ENCODE peak calls at places on chromosomes 6 and 20, in five cellular contexts. One of them, this sample, is unnamed.

GRCh38 chr20:50838707-50839385 is 44.0 kb downstream of the BCAS4 start:
- DNase-seq in H1: no peak
- DNase-seq in HFFc6: no peak
- DNase-seq in activated B cell treated with CpG ODN at 0.5 μM for 24 hours: no peak
- DNase-seq in epithelial cell of proximal tubule: no peak
- DNase-seq in this sample: no peak

GRCh38 chr20:41769650-41770049 is 151.5 kb upstream of the CHD6 start:
- DNase-seq in activated B cell treated with CpG ODN at 0.5 μM for 24 hours: no peak
- DNase-seq in H1: peak
- DNase-seq in HFFc6: no peak
- DNase-seq in epithelial cell of proximal tubule: no peak
- DNase-seq in this sample: no peak

GRCh38 chr20:61758556-61759200 is 307.0 kb downstream of the TAF4 start:
- DNase-seq in activated B cell treated with CpG ODN at 0.5 μM for 24 hours: no peak
- DNase-seq in epithelial cell of proximal tubule: no peak
- DNase-seq in H1: no peak
- DNase-seq in HFFc6: no peak
- DNase-seq in this sample: no peak

GRCh38 chr6:53523511-53524454 is 21.1 kb downstream of the GCLC start:
- DNase-seq in activated B cell treated with CpG ODN at 0.5 μM for 24 hours: no peak
- DNase-seq in epithelial cell of proximal tubule: no peak
- DNase-seq in HFFc6: peak
- DNase-seq in H1: no peak
- DNase-seq in this sample: no peak

GRCh38 chr6:42482126-42482525 is 30.4 kb upstream of the TRERF1 start:
- DNase-seq in H1: no peak
- DNase-seq in HFFc6: no peak
- DNase-seq in activated B cell treated with CpG ODN at 0.5 μM for 24 hours: no peak
- DNase-seq in epithelial cell of proximal tubule: no peak
- DNase-seq in this sample: no peak

GRCh38 chr6:143059616-143060353 is 904 bp upstream of the AIG1 start:
- DNase-seq in epithelial cell of proximal tubule: peak
- DNase-seq in activated B cell treated with CpG ODN at 0.5 μM for 24 hours: no peak
- DNase-seq in H1: no peak
- DNase-seq in HFFc6: peak
- DNase-seq in this sample: no peak

GRCh38 chr20:43235998-43236397 is 46.3 kb upstream of the PTPRT start:
- DNase-seq in HFFc6: no peak
- DNase-seq in epithelial cell of proximal tubule: no peak
- DNase-seq in activated B cell treated with CpG ODN at 0.5 μM for 24 hours: no peak
- DNase-seq in H1: no peak
- DNase-seq in this sample: no peak

GRCh38 chr20:41047975-41048305 is 19.3 kb downstream of the TOP1 start:
- DNase-seq in epithelial cell of proximal tubule: no peak
- DNase-seq in HFFc6: no peak
- DNase-seq in activated B cell treated with CpG ODN at 0.5 μM for 24 hours: no peak
- DNase-seq in H1: no peak
- DNase-seq in this sample: no peak

GRCh38 chr6:7684843-7685242 is 41.1 kb upstream of the BMP6 start:
- DNase-seq in activated B cell treated with CpG ODN at 0.5 μM for 24 hours: no peak
- DNase-seq in epithelial cell of proximal tubule: no peak
- DNase-seq in HFFc6: no peak
- DNase-seq in H1: peak
- DNase-seq in this sample: no peak

GRCh38 chr20:18802012-18802634 is 11.5 kb upstream of the SCP2D1 start:
- DNase-seq in H1: no peak
- DNase-seq in HFFc6: no peak
- DNase-seq in epithelial cell of proximal tubule: no peak
- DNase-seq in activated B cell treated with CpG ODN at 0.5 μM for 24 hours: no peak
- DNase-seq in this sample: no peak

GRCh38 chr20:18805881-18806280 is 7.7 kb upstream of the SCP2D1 start:
- DNase-seq in HFFc6: no peak
- DNase-seq in H1: no peak
- DNase-seq in epithelial cell of proximal tubule: no peak
- DNase-seq in activated B cell treated with CpG ODN at 0.5 μM for 24 hours: no peak
- DNase-seq in this sample: no peak

GRCh38 chr20:18796282-18796833 is 17.2 kb upstream of the SCP2D1 start:
- DNase-seq in epithelial cell of proximal tubule: no peak
- DNase-seq in H1: no peak
- DNase-seq in activated B cell treated with CpG ODN at 0.5 μM for 24 hours: no peak
- DNase-seq in HFFc6: no peak
- DNase-seq in this sample: no peak

DNA sequence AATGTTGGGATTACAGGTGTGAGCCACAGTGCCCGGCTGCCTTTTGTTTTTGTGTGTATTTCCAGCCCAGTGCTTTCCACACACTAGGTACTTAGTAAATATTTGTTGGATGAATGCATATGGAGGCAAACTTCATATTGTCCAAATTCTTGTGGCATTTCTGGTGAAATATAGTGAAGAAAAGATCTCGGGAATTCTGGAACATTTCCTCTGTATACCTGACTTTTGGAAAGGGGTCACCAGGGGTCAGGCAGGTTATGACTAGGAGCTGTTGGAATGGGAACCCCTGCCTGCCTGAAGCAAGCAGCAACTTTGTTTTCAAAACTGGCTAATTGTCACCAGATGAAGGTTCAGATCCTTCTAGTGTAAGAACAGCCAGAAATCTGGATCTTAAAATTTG is 12.1 kb upstream of the SCP2D1 start:
- DNase-seq in HFFc6: no peak
- DNase-seq in epithelial cell of proximal tubule: no peak
- DNase-seq in activated B cell treated with CpG ODN at 0.5 μM for 24 hours: no peak
- DNase-seq in H1: no peak
- DNase-seq in this sample: no peak
- TF ChIP-seq CTCF in HFFc6: no peak
- TF ChIP-seq CTCF in epithelial cell of proximal tubule: no peak
- TF ChIP-seq CTCF in activated B cell treated with CpG ODN at 0.5 μM for 24 hours: no peak
- TF ChIP-seq CTCF in H1: no peak
- TF ChIP-seq CTCF in this sample: no peak

DNA sequence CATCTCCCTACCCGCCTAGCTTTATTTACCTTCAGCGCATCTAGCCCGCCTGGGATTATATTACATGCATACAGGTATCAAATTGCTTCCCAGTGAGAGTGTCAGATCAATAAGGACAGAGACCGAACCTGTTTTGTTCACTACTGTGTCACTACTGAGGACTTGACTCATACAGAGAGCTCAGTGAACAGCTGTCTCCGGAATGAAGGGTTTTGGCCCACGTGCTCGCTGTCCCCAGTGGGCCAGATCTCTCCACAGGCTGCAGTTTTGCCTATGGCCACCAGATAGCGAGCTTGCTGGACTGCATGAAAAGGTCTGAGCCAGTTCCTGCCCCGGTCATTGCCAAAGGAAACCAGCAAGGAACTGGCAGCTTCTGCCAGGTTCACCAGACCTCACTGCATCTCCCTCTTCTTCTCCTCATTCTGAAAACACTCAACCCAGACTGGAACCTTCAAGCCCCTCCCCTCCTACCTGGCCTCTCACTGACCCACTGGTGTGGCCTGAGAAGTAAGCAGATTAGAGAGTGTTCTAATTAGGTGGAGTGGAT is 150.8 kb downstream of the ZMYND8 start:
- DNase-seq in epithelial cell of proximal tubule: no peak
- DNase-seq in activated B cell treated with CpG ODN at 0.5 μM for 24 hours: peak
- DNase-seq in HFFc6: peak
- DNase-seq in H1: peak
- DNase-seq in this sample: no peak
- TF ChIP-seq CTCF in epithelial cell of proximal tubule: peak
- TF ChIP-seq CTCF in activated B cell treated with CpG ODN at 0.5 μM for 24 hours: no peak
- TF ChIP-seq CTCF in HFFc6: peak
- TF ChIP-seq CTCF in H1: peak
- TF ChIP-seq CTCF in this sample: peak

GRCh38 chr6:28583463-28583862 is 57.8 kb downstream of the GPX5 start:
- DNase-seq in activated B cell treated with CpG ODN at 0.5 μM for 24 hours: no peak
- DNase-seq in epithelial cell of proximal tubule: no peak
- DNase-seq in H1: no peak
- DNase-seq in HFFc6: no peak
- DNase-seq in this sample: no peak

GRCh38 chr6:28586273-28586672 is 60.6 kb downstream of the GPX5 start:
- DNase-seq in epithelial cell of proximal tubule: no peak
- DNase-seq in activated B cell treated with CpG ODN at 0.5 μM for 24 hours: no peak
- DNase-seq in H1: no peak
- DNase-seq in HFFc6: no peak
- DNase-seq in this sample: no peak

GRCh38 chr6:28585335-28585734 is 59.7 kb downstream of the GPX5 start:
- DNase-seq in H1: no peak
- DNase-seq in HFFc6: peak
- DNase-seq in epithelial cell of proximal tubule: no peak
- DNase-seq in activated B cell treated with CpG ODN at 0.5 μM for 24 hours: no peak
- DNase-seq in this sample: no peak

GRCh38 chr6:28580484-28580883 is 54.8 kb downstream of the GPX5 start:
- DNase-seq in activated B cell treated with CpG ODN at 0.5 μM for 24 hours: no peak
- DNase-seq in H1: no peak
- DNase-seq in epithelial cell of proximal tubule: no peak
- DNase-seq in HFFc6: no peak
- DNase-seq in this sample: no peak
- TF ChIP-seq CTCF in activated B cell treated with CpG ODN at 0.5 μM for 24 hours: no peak
- TF ChIP-seq CTCF in H1: no peak
- TF ChIP-seq CTCF in epithelial cell of proximal tubule: peak
- TF ChIP-seq CTCF in HFFc6: peak
- TF ChIP-seq CTCF in this sample: peak

DNA sequence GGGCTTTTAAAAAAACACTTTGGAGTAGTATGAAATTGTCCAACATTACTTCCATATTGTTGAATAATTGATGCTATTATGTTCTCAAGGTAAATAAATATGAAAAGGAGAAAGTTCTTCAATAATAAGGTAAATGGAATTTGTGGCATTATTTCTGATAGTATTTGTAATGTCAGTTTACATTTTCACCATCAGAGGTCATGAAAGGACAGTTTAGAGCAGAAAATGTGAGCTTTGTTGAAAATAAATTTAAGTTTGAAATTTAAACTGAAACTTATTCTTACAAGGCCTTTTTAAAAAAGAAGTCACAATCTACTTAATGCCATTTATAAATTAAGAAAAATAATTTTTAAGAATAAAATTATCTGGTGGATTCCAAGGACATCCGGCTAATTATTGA is 15.8 kb upstream of the CEP162 start:
- DNase-seq in epithelial cell of proximal tubule: no peak
- DNase-seq in HFFc6: no peak
- DNase-seq in H1: no peak
- DNase-seq in activated B cell treated with CpG ODN at 0.5 μM for 24 hours: no peak
- DNase-seq in this sample: no peak
- TF ChIP-seq CTCF in epithelial cell of proximal tubule: no peak
- TF ChIP-seq CTCF in HFFc6: peak
- TF ChIP-seq CTCF in H1: no peak
- TF ChIP-seq CTCF in activated B cell treated with CpG ODN at 0.5 μM for 24 hours: no peak
- TF ChIP-seq CTCF in this sample: peak

DNA sequence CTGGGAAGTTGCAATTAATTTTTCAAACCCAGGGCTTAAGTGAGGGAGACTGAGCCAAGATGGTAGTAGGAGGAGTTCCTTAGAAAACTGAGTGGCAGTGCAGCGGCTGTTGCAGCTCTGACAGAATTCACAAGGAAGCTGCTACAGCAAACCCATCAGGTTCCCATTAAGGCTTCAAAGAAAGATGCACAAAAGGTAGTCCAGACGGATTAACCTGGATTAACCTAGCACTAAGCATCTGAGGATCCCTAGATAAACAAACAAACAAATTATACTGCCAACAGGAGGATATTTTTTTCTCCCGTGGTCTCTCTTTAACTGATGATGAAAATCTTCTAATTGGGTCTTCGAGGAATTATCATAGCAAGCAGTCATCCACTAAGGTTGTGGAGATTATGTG is 5.2 kb downstream of the TENT5A start:
- DNase-seq in H1: no peak
- DNase-seq in HFFc6: no peak
- DNase-seq in epithelial cell of proximal tubule: no peak
- DNase-seq in activated B cell treated with CpG ODN at 0.5 μM for 24 hours: no peak
- DNase-seq in this sample: no peak
- TF ChIP-seq CTCF in H1: no peak
- TF ChIP-seq CTCF in HFFc6: no peak
- TF ChIP-seq CTCF in epithelial cell of proximal tubule: no peak
- TF ChIP-seq CTCF in activated B cell treated with CpG ODN at 0.5 μM for 24 hours: no peak
- TF ChIP-seq CTCF in this sample: no peak

GRCh38 chr6:167673951-167674350 is 152.8 kb upstream of the AFDN start:
- DNase-seq in activated B cell treated with CpG ODN at 0.5 μM for 24 hours: no peak
- DNase-seq in H1: no peak
- DNase-seq in HFFc6: no peak
- DNase-seq in epithelial cell of proximal tubule: no peak
- DNase-seq in this sample: no peak

GRCh38 chr6:167669870-167670802 is 156.6 kb upstream of the AFDN start:
- DNase-seq in activated B cell treated with CpG ODN at 0.5 μM for 24 hours: no peak
- DNase-seq in epithelial cell of proximal tubule: no peak
- DNase-seq in HFFc6: no peak
- DNase-seq in H1: no peak
- DNase-seq in this sample: no peak

GRCh38 chr6:167670938-167671338 is 155.8 kb upstream of the AFDN start:
- DNase-seq in activated B cell treated with CpG ODN at 0.5 μM for 24 hours: no peak
- DNase-seq in HFFc6: no peak
- DNase-seq in H1: no peak
- DNase-seq in epithelial cell of proximal tubule: no peak
- DNase-seq in this sample: no peak

GRCh38 chr6:167671977-167672687 is 154.6 kb upstream of the AFDN start:
- DNase-seq in epithelial cell of proximal tubule: no peak
- DNase-seq in H1: no peak
- DNase-seq in activated B cell treated with CpG ODN at 0.5 μM for 24 hours: no peak
- DNase-seq in HFFc6: no peak
- DNase-seq in this sample: no peak

DNA sequence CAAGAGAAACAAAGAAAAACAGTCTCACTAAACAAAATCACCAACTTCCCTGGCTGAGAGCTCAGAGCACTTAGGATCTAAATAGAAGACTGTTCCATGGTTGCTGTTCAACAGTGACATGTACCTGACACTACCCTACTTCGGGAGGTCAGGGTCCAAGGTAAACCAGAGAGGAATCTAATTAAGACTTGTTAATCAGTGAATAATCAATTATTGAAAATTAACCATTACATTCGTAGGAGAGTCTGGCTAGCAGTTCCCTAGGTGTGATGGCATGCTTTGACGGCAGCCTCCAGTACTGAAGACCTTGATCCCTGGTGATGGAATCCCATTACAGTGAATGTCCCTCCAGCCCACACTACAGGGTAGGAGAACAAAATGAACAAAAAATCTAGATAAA is 154.0 kb upstream of the AFDN start:
- DNase-seq in epithelial cell of proximal tubule: no peak
- DNase-seq in HFFc6: no peak
- DNase-seq in H1: no peak
- DNase-seq in activated B cell treated with CpG ODN at 0.5 μM for 24 hours: no peak
- DNase-seq in this sample: no peak
- TF ChIP-seq CTCF in epithelial cell of proximal tubule: no peak
- TF ChIP-seq CTCF in HFFc6: no peak
- TF ChIP-seq CTCF in H1: no peak
- TF ChIP-seq CTCF in activated B cell treated with CpG ODN at 0.5 μM for 24 hours: no peak
- TF ChIP-seq CTCF in this sample: no peak